ENCODE peak calls at places on chromosomes 4 and X, in five cellular contexts. W is psoas muscle; F is neural crest cell; Q is A549; V is activated CD4-positive, alpha-beta T cell treated with anti-CD3 and anti-CD28 coated beads for 48 hours. A is an unnamed sample.

GRCh38 chrX:143757375-143757774 is 36.8 kb upstream of the SPANXN2 start:
- DNase-seq in V (no peak), W (no peak), F (no peak), Q (no peak), A (no peak)

GRCh38 chr4:123924536-123924935 is 527.9 kb downstream of the SPRY1 start:
- DNase-seq in W (no peak), F (no peak), Q (no peak), V (no peak), A (no peak)

GRCh38 chr4:139844459-139845036 is 178.9 kb downstream of the MGST2 start:
- DNase-seq in Q (no peak), F (no peak), W (no peak), V (no peak), A (no peak)

GRCh38 chrX:43559643-43560042 is 96.5 kb upstream of the MAOA start:
- DNase-seq in F (peak), W (no peak), V (peak), Q (peak), A (no peak)

GRCh38 chr4:55125087-55125721 is at the start of gene KDR:
- DNase-seq in Q (no peak), W (peak), V (no peak), F (peak), A (no peak)

GRCh38 chrX:153781428-153782047 is 697 bp downstream of the SRPK3 start:
- DNase-seq in Q (no peak), V (no peak), F (no peak), W (no peak), A (no peak)

GRCh38 chr4:185911556-185912064 is 99.6 kb upstream of the SORBS2 start:
- DNase-seq in W (no peak), V (no peak), Q (no peak), F (no peak), A (no peak)

GRCh38 chr4:87042221-87042620 is 107.4 kb downstream of the AFF1 start:
- DNase-seq in F (no peak), W (no peak), Q (no peak), V (no peak), A (no peak)

GRCh38 chrX:55028040-55028439 is 2.7 kb downstream of the ALAS2 start:
- DNase-seq in F (no peak), Q (no peak), V (no peak), W (no peak), A (no peak)

GRCh38 chr4:39067451-39067850 is 5.4 kb downstream of the KLHL5 start:
- DNase-seq in Q (no peak), W (no peak), V (no peak), F (no peak), A (no peak)

GRCh38 chr4:125741825-125742452 is 427.2 kb downstream of the FAT4 start:
- DNase-seq in W (no peak), Q (no peak), F (no peak), V (no peak), A (no peak)

GRCh38 chr4:18442957-18443356 is 421.4 kb upstream of the LCORL start:
- DNase-seq in V (no peak), Q (no peak), W (no peak), F (no peak), A (no peak)

GRCh38 chrX:41116948-41117347 is 31.7 kb downstream of the USP9X start:
- DNase-seq in W (no peak), Q (no peak), V (no peak), F (no peak), A (no peak)

GRCh38 chr4:114263233-114263632 is 283.8 kb upstream of the ARSJ start:
- DNase-seq in Q (no peak), W (no peak), F (no peak), V (no peak), A (no peak)

A was measured in dorsolateral prefrontal cortex.